ENCODE peak calls at places on chromosomes 2 and 18, in four cellular contexts. P is Karpas-422, A is OCI-LY7, J is AG04450. Y is an unnamed sample.

GRCh38 chr18:13570856-13571495 is 155.4 kb downstream of the FAM210A start:
- DNase-seq in P (no peak), A (no peak), J (no peak), Y (no peak)

GRCh38 chr2:26561918-26562810 is 79.0 kb downstream of the CIB4 start:
- DNase-seq in P (no peak), A (no peak), J (no peak), Y (peak)

GRCh38 chr2:230798769-230799399 is 65.9 kb upstream of the ITM2C start:
- DNase-seq in P (peak), A (peak), J (no peak), Y (peak)

GRCh38 chr2:165454905-165455304 is 14.6 kb upstream of the CSRNP3 start:
- DNase-seq in P (no peak), A (no peak), J (no peak), Y (no peak)

GRCh38 chr2:30605184-30605583 is 158.1 kb downstream of the LCLAT1 start:
- DNase-seq in P (no peak), A (no peak), J (no peak), Y (no peak)

GRCh38 chr2:72034353-72035095 is 113.1 kb downstream of the CYP26B1 start:
- DNase-seq in P (no peak), A (no peak), J (no peak), Y (no peak)

GRCh38 chr2:157473585-157473984 is 29.7 kb upstream of the CYTIP start:
- DNase-seq in P (no peak), A (no peak), J (no peak), Y (no peak)

GRCh38 chr2:165803123-165803760 is 9.2 kb upstream of the GALNT3 start:
- DNase-seq in P (no peak), A (no peak), J (peak), Y (no peak)

GRCh38 chr2:108407864-108408729 is 30.3 kb downstream of the SULT1C4 start:
- DNase-seq in P (no peak), A (no peak), J (no peak), Y (no peak)

GRCh38 chr2:109045505-109045904 is 56.5 kb upstream of the EDAR start:
- DNase-seq in P (peak), A (no peak), J (no peak), Y (no peak)

GRCh38 chr2:105919826-105920225 is 175.1 kb downstream of the NCK2 start:
- DNase-seq in P (peak), A (peak), J (peak), Y (peak)

GRCh38 chr18:55863876-55864275 is 275.9 kb upstream of the TCF4 start:
- DNase-seq in P (no peak), A (no peak), J (no peak), Y (no peak)

GRCh38 chr2:36667931-36668330 is 28.6 kb upstream of the VIT start:
- DNase-seq in P (no peak), A (no peak), J (no peak), Y (no peak)

GRCh38 chr18:23226930-23227728 is 91.8 kb downstream of the CABLES1 start:
- DNase-seq in P (no peak), A (no peak), J (peak), Y (no peak)

GRCh38 chr2:17539993-17540812 is at the start of gene VSNL1:
- DNase-seq in P (no peak), A (no peak), J (peak), Y (no peak)

GRCh38 chr18:79944746-79945117 is 6.7 kb downstream of the SLC66A2 start:
- DNase-seq in P (no peak), A (no peak), J (no peak), Y (no peak)

GRCh38 chr2:171230176-171230575 is 69.5 kb upstream of the TLK1 start:
- DNase-seq in P (no peak), A (no peak), J (no peak), Y (no peak)

GRCh38 chr18:5104246-5104645 is 92.8 kb downstream of the AKAIN1 start:
- DNase-seq in P (no peak), A (no peak), J (no peak), Y (no peak)

GRCh38 chr18:48402953-48403352 is 6.2 kb downstream of the ZBTB7C start:
- DNase-seq in P (no peak), A (no peak), J (no peak), Y (no peak)

GRCh38 chr18:33706391-33706790 is 128.4 kb downstream of the ASXL3 start:
- DNase-seq in P (no peak), A (no peak), J (no peak), Y (no peak)

GRCh38 chr2:71609441-71609840 is 156.1 kb downstream of the DYSF start:
- DNase-seq in P (no peak), A (no peak), J (no peak), Y (no peak)

GRCh38 chr18:63518178-63519012 is 23.8 kb upstream of the SERPINB12 start:
- DNase-seq in P (peak), A (peak), J (peak), Y (peak)

GRCh38 chr2:73067043-73067442 is 4.5 kb downstream of the SFXN5 start:
- DNase-seq in P (no peak), A (no peak), J (no peak), Y (no peak)

GRCh38 chr18:79664525-79665125 is 15.0 kb upstream of the CTDP1 start:
- DNase-seq in P (no peak), A (no peak), J (peak), Y (no peak)

GRCh38 chr2:60355849-60356261 is 197.6 kb downstream of the BCL11A start:
- DNase-seq in P (peak), A (peak), J (no peak), Y (no peak)

GRCh38 chr2:127220807-127221527 is 868 bp upstream of the CYP27C1 start:
- DNase-seq in P (no peak), A (no peak), J (no peak), Y (no peak)

GRCh38 chr2:240646900-240647502 is 21.7 kb downstream of the GPR35 start:
- DNase-seq in P (no peak), A (no peak), J (no peak), Y (no peak)

GRCh38 chr2:197378494-197378972 is 56.3 kb downstream of the SF3B1 start:
- DNase-seq in P (peak), A (peak), J (no peak), Y (peak)

GRCh38 chr2:227153766-227154486 is 10.1 kb downstream of the COL4A4 start:
- DNase-seq in P (no peak), A (no peak), J (no peak), Y (no peak)

GRCh38 chr2:238123218-238123971 is 15.1 kb upstream of the KLHL30 start:
- DNase-seq in P (no peak), A (no peak), J (no peak), Y (no peak)

GRCh38 chr2:120722603-120723421 is 12.9 kb upstream of the GLI2 start:
- DNase-seq in P (no peak), A (no peak), J (no peak), Y (no peak)

GRCh38 chr2:160257742-160258577 is 57.9 kb upstream of the ITGB6 start:
- DNase-seq in P (no peak), A (no peak), J (no peak), Y (no peak)

GRCh38 chr2:190404487-190404886 is 3.7 kb upstream of the MFSD6 start:
- DNase-seq in P (no peak), A (no peak), J (no peak), Y (no peak)

GRCh38 chr2:121429119-121429903 is 101.4 kb upstream of the RNU4ATAC start:
- DNase-seq in P (no peak), A (no peak), J (no peak), Y (no peak)

DNA sequence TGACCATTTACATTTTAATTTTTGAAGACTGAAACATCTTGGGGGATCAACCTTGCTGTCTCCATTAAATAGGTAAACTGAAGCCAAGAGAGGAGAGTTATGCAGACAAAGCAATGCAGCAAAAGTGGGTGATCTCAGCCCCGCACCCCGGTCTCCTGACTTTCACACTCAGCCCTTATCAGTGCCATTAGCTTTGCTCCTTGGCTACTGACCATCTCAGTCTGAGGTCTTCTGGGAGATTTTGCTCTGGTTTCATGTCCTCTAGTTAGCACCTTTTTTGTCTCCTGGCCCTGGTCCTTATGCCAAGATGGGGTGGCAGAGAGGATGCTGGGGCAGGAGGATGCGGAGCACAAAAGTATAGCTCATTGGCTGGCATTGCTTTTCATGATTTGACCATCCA is 61.4 kb downstream of the SETBP1 start:
- DNase-seq in P (no peak), A (no peak), J (no peak), Y (no peak)
- H3K27ac ChIP-seq in P (no peak), A (no peak), J (no peak), Y (no peak)

DNA sequence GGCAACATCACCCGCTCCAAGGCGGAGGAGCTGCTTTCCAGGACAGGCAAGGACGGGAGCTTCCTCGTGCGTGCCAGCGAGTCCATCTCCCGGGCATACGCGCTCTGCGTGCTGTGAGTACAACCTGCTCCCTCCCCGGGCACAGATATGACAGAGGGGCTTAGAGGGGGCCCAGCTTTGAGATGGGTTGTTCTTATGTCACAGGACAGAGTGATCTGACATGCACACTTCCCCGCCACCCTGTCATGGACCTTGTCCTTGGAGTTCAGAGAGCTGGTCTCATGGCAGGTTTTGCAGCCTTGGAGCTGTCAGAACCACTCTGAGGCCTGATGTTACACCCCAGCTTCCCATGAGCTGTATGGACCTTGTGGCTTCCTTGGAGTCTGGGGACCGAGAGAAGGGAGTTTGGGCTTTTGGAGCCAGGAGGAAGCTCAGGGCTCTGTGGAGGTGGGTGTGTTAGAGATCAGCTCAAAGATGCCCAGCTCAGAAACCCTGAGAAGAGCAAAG is 411 bp downstream of the INPP5D start:
- DNase-seq in P (no peak), A (peak), J (no peak), Y (no peak)
- H3K4me3 ChIP-seq in P (peak), A (peak), J (no peak), Y (peak)

DNA sequence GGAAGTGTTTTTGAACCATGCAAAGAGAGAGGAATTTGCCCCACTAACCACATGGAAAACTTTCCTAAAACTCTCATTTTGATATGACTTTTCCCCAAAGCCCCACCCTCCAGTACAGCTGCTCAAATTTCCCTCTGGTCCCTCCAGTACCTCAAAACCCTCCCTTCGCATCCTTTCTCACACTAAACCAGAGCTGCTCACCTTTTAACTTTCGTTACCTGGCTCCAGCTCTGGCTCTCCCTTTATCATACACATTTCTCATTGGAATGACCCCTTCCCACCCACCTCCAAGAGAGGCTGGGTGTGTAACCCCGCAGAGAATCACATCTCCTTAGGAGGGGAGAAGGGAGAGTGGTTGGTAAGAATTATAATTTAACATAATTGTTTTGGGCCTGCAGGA is 86.8 kb upstream of the NDUFV2 start:
- DNase-seq in P (no peak), A (no peak), J (no peak), Y (no peak)
- H3K27ac ChIP-seq in P (no peak), A (no peak), J (no peak), Y (no peak)

DNA sequence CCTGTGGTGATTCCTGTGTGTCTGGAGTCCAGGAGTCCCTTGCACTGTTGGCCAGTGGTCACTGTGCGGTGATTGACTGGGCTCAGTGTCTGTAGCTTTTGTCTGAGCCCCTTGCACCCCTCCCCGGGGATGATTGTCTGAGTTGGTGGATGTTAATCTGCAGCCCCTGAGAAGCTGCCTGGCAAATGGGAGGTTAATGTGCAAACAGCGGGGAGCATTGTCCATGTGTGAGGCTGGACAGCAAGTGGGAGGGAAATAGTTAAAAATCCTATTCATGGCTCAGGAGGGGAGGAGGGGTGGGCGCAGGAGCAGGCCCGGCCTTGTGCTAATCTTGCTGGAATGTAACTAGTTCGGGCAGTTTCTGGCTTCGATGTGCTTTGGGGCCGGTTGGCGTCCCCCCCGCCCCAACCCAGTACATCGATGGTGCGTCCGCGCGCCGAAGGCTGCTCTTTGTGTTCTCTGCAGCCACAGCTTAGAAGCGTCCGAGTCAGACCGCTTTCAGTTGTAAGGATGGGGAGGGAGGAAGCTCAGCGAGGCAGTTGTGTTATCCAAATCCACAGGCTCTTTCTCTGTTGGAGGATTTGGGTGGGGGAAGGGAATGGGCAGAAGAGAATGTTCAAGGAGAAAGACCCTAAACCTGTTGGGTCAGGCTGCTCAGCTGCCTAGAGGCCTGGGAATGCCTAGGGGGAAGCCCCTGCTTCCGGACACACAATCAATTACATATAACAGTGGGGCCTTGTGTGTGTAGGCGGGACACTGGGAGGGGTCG is 71.8 kb downstream of the TGOLN2 start:
- DNase-seq in P (no peak), A (no peak), J (peak), Y (no peak)
- H3K4me3 ChIP-seq in P (no peak), A (no peak), J (peak), Y (no peak)

GRCh38 chr18:10215444-10215843 is 239.0 kb upstream of the APCDD1 start:
- DNase-seq in P (no peak), A (no peak), J (no peak), Y (no peak)
- H3K27ac ChIP-seq in P (no peak), A (no peak), J (no peak), Y (no peak)

GRCh38 chr2:43133336-43133707 is 93.1 kb downstream of the ZFP36L2 start:
- DNase-seq in P (no peak), A (peak), J (no peak), Y (no peak)

GRCh38 chr2:43131890-43132522 is 94.4 kb downstream of the ZFP36L2 start:
- DNase-seq in P (no peak), A (no peak), J (no peak), Y (no peak)

GRCh38 chr2:43131051-43131889 is 95.1 kb downstream of the ZFP36L2 start:
- DNase-seq in P (peak), A (peak), J (peak), Y (peak)

GRCh38 chr2:43133708-43134570 is 92.5 kb downstream of the ZFP36L2 start:
- DNase-seq in P (no peak), A (peak), J (no peak), Y (peak)

DNA sequence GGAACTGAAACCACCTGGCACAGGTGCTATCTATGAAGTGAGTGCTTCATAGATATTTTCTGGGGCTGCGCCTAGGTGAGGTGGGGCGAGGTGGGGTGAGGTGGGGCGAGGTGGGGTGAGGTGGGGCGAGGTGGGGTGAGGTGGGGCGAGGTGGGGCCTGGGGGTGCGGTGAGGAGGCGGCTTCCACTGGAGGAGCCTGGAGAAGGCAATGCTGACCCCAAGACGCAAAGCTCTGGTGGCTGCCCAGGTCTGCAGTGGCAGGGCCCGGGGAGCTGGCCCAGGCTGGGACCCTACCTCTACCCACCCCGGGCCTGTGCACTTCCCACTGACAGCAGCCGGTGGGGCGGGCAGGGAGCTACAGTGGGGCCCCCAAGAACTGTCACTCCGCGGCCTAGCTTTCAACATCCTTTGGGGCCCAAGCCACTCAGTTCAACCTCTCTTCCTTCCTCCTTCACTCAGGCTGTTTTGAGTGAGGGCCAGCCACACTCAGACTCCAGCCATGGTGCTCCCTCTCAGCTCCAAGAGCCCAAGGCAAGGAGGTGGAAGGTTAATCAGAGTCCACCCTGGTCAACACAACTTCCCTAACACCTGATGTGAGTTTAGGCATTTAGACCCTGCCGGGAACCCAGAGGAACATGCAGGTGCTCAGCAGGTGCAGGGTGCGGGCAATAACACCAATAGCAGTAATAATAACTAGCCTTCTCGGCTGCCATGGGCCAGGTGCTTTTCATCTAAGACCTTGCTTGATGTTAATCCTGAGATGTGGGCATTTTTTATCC is 93.7 kb downstream of the ZFP36L2 start:
- DNase-seq in P (no peak), A (peak), J (no peak), Y (no peak)
- H3K4me3 ChIP-seq in P (no peak), A (no peak), J (no peak), Y (peak)

GRCh38 chr2:144453486-144454158 is 66.3 kb downstream of the ZEB2 start:
- DNase-seq in P (no peak), A (no peak), J (no peak), Y (no peak)

GRCh38 chr2:144456680-144457079 is 63.2 kb downstream of the ZEB2 start:
- DNase-seq in P (peak), A (no peak), J (peak), Y (no peak)

GRCh38 chr2:144453039-144453336 is 66.9 kb downstream of the ZEB2 start:
- DNase-seq in P (no peak), A (no peak), J (no peak), Y (no peak)

GRCh38 chr2:144455979-144456378 is 63.9 kb downstream of the ZEB2 start:
- DNase-seq in P (no peak), A (no peak), J (no peak), Y (no peak)

GRCh38 chr2:144454466-144455287 is 65.2 kb downstream of the ZEB2 start:
- DNase-seq in P (no peak), A (no peak), J (no peak), Y (no peak)
- H3K27ac ChIP-seq in P (no peak), A (no peak), J (no peak), Y (no peak)

DNA sequence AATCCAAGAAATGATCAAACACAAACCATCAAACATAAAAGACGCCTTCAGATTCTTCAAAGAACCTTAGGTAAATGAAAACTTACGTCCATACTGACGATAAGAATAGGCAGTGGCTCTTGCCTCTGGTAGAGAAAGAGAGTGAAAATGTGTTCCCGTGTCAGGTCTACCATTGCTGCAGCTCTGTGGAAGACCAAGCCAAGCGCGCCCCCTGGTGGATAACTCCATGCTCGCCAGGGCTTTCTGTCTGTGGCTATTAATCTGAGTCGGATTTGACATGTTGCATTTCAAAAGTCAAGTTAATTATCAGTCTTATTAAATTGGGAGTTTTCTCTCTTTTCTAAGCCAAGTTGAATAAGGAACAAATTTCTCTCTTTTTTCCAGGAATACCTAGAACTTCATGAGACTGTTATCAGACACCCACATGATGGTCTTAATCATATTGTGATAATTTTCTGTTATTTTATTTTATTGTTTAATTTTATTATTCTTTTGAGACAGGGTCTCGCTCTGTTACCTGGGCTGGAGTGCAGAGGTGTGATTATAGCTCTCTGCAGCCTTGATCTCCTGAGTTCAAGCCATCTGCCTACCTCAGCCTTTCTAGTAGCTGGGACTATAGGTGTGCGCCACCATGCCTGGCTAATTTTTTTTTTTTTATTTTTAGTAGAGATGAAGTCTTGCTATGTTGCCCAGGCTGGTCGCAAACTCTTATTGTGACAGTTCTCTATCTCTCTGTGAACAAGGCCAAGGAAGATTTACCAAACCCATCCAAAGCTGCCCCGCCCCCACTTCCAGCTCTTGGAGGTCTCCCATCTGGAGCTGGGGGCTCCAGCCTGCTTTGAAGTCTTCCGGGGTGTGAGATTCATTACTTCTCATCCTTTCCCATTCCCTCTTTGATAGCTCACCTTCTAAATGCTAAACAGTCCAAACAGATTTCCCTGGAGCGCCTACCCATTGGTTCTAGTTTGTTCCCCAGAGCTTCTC is 15.8 kb upstream of the ZAP70 start:
- DNase-seq in P (peak), A (peak), J (peak), Y (peak)
- H3K4me3 ChIP-seq in P (peak), A (peak), J (no peak), Y (peak)

Y was measured in CD4-positive, CD25-positive, alpha-beta regulatory T cell.